ENCODE peak calls at places on chromosome 22, in five cellular contexts. R is NCI-H2081, I is NCI-H345, T is NCI-H1417, Y is T-cell. P is an unnamed sample.

GRCh38 chr22:22687638-22688500 is 43.5 kb downstream of the GGTLC2 start:
- DNase-seq in R (peak; percentile 35), I (peak; percentile 16), T (peak; percentile 16), Y (no peak), P (peak; percentile 2)

GRCh38 chr22:40101417-40102101 is 76.2 kb upstream of the TNRC6B start:
- DNase-seq in R (no peak), I (no peak), T (no peak), Y (no peak), P (no peak)

GRCh38 chr22:46797355-46797754 is 34.9 kb downstream of the TBC1D22A start:
- DNase-seq in R (no peak), I (no peak), T (no peak), Y (no peak), P (no peak)

GRCh38 chr22:23404689-23405365 is 175.3 kb downstream of the IGLL1 start:
- DNase-seq in R (no peak), I (no peak), T (no peak), Y (no peak), P (no peak)

GRCh38 chr22:36585841-36586240 is 56.9 kb upstream of the EIF3D start:
- DNase-seq in R (no peak), I (peak; percentile 72), T (peak; percentile 5), Y (no peak), P (no peak)

GRCh38 chr22:23685205-23685784 is 5.5 kb upstream of the RGL4 start:
- DNase-seq in R (no peak), I (no peak), T (no peak), Y (no peak), P (no peak)

GRCh38 chr22:46057206-46057605 is 80.2 kb upstream of the WNT7B start:
- DNase-seq in R (no peak), I (no peak), T (no peak), Y (no peak), P (no peak)

GRCh38 chr22:35076648-35077047 is 10.7 kb downstream of the ISX start:
- DNase-seq in R (no peak), I (no peak), T (peak; percentile 32), Y (no peak), P (no peak)

GRCh38 chr22:25210831-25211230 is 8.6 kb upstream of the CRYBB2 start:
- DNase-seq in R (no peak), I (no peak), T (no peak), Y (no peak), P (no peak)

GRCh38 chr22:28369849-28370248 is 309.8 kb downstream of the TTC28 start:
- DNase-seq in R (no peak), I (no peak), T (no peak), Y (no peak), P (no peak)

GRCh38 chr22:40212126-40212525 is 34.4 kb downstream of the TNRC6B start:
- DNase-seq in R (no peak), I (no peak), T (no peak), Y (no peak), P (no peak)

GRCh38 chr22:35477911-35478582 is 62.6 kb upstream of the RASD2 start:
- DNase-seq in R (peak; percentile 72), I (peak; percentile 75), T (peak; percentile 69), Y (no peak), P (no peak)

GRCh38 chr22:46042786-46043185 is 65.8 kb upstream of the WNT7B start:
- DNase-seq in R (no peak), I (no peak), T (no peak), Y (no peak), P (no peak)

GRCh38 chr22:47597041-47597440 is 834.6 kb downstream of the TBC1D22A start:
- DNase-seq in R (no peak), I (no peak), T (no peak), Y (no peak), P (no peak)

GRCh38 chr22:23984430-23984829 is 4.5 kb downstream of the GSTT2 start:
- DNase-seq in R (no peak), I (peak; percentile 66), T (no peak), Y (no peak), P (no peak)

GRCh38 chr22:32020117-32020516 is 22.9 kb upstream of the SLC5A1 start:
- DNase-seq in R (no peak), I (no peak), T (no peak), Y (no peak), P (no peak)

GRCh38 chr22:27345681-27346080 is 455.9 kb downstream of the MN1 start:
- DNase-seq in R (no peak), I (no peak), T (no peak), Y (no peak), P (no peak)

GRCh38 chr22:46545041-46545796 is 7.8 kb upstream of the CELSR1 start:
- DNase-seq in R (no peak), I (no peak), T (no peak), Y (no peak), P (no peak)

GRCh38 chr22:36901411-36902142 is 11.9 kb upstream of the CSF2RB start:
- DNase-seq in R (no peak), I (no peak), T (no peak), Y (no peak), P (no peak)

GRCh38 chr22:28900379-28900778 is 17.0 kb downstream of the ZNRF3 start:
- DNase-seq in R (no peak), I (no peak), T (no peak), Y (no peak), P (no peak)

GRCh38 chr22:46068908-46069481 is 81.3 kb upstream of the PPARA start:
- DNase-seq in R (no peak), I (peak; percentile 23), T (no peak), Y (no peak), P (no peak)

GRCh38 chr22:17748555-17749353 is 25.5 kb downstream of the BID start:
- DNase-seq in R (no peak), I (no peak), T (no peak), Y (no peak), P (no peak)

GRCh38 chr22:47564158-47564450 is 801.7 kb downstream of the TBC1D22A start:
- DNase-seq in R (no peak), I (no peak), T (no peak), Y (no peak), P (no peak)

GRCh38 chr22:41687901-41688364 is 734 bp downstream of the SNU13 start:
- DNase-seq in R (no peak), I (no peak), T (peak; percentile 23), Y (no peak), P (no peak)

GRCh38 chr22:33648478-33648877 is 271.8 kb downstream of the LARGE1 start:
- DNase-seq in R (no peak), I (no peak), T (no peak), Y (no peak), P (no peak)